ENCODE peak calls at places on chromosome 2, in six cellular contexts. A is H4, Q is psoas muscle, B is GM12865, W is posterior cingulate gyrus, T is EL. H is an unnamed sample.

GRCh38 chr2:127158614-127159290 is 51.8 kb upstream of the BIN1 start:
- DNase-seq in Q (no peak), A (no peak), W (no peak), T (no peak), B (no peak), H (peak)

GRCh38 chr2:109174626-109175349 is 45.8 kb downstream of the SH3RF3 start:
- DNase-seq in Q (no peak), A (no peak), W (no peak), T (no peak), B (no peak), H (no peak)

GRCh38 chr2:110146183-110146944 is 30.7 kb upstream of the MALL start:
- DNase-seq in Q (no peak), W (no peak), B (no peak), T (no peak), A (no peak), H (no peak)

GRCh38 chr2:162301151-162301804 is 17.2 kb downstream of the IFIH1 start:
- DNase-seq in T (peak), B (peak), Q (no peak), W (no peak), A (peak), H (no peak)

GRCh38 chr2:200351815-200352214 is 45.3 kb downstream of the SPATS2L start:
- DNase-seq in A (no peak), W (no peak), B (no peak), T (no peak), Q (no peak), H (no peak)

GRCh38 chr2:101125374-101125773 is 25.8 kb downstream of the TBC1D8 start:
- DNase-seq in W (no peak), A (peak), Q (no peak), B (no peak), T (peak), H (no peak)

GRCh38 chr2:43636616-43637015 is 444 bp upstream of the PLEKHH2 start:
- DNase-seq in Q (no peak), A (no peak), B (no peak), T (no peak), W (no peak), H (no peak)

GRCh38 chr2:128901572-128902391 is 583.1 kb upstream of the HS6ST1 start:
- DNase-seq in W (no peak), T (no peak), B (no peak), Q (no peak), A (no peak), H (no peak)

GRCh38 chr2:119197529-119198266 is 25.9 kb upstream of the STEAP3 start:
- DNase-seq in T (no peak), W (no peak), B (no peak), A (no peak), Q (no peak), H (no peak)

GRCh38 chr2:139142252-139142651 is 362.1 kb upstream of the NXPH2 start:
- DNase-seq in B (peak), T (no peak), A (no peak), Q (no peak), W (no peak), H (no peak)

GRCh38 chr2:10356459-10356851 is 53.8 kb downstream of the HPCAL1 start:
- DNase-seq in A (no peak), B (no peak), T (no peak), W (no peak), Q (no peak), H (no peak)

GRCh38 chr2:191691016-191691725 is 13.2 kb downstream of the NABP1 start:
- DNase-seq in T (peak), A (peak), W (no peak), Q (no peak), B (peak), H (peak)

GRCh38 chr2:236120006-236120740 is 48.0 kb downstream of the GBX2 start:
- DNase-seq in B (no peak), T (no peak), W (no peak), A (no peak), Q (no peak), H (no peak)

GRCh38 chr2:37851428-37851827 is 73.7 kb upstream of the RMDN2 start:
- DNase-seq in W (no peak), A (no peak), T (no peak), Q (no peak), B (no peak), H (no peak)

GRCh38 chr2:48601349-48601748 is 16.3 kb upstream of the GTF2A1L start:
- DNase-seq in Q (no peak), B (peak), W (no peak), A (peak), T (peak), H (no peak)

GRCh38 chr2:25740810-25741381 is 67.5 kb upstream of the DTNB start:
- DNase-seq in T (peak), B (no peak), A (no peak), W (no peak), Q (no peak), H (no peak)